ENCODE peak calls at places on chromosomes 12 and 14, in four cellular contexts. Q, J, R and V are unnamed samples.

GRCh38 chr14:76081642-76082041 is 70.1 kb upstream of the GPATCH2L start:
- DNase-seq in Q (no peak), J (no peak), R (no peak), V (no peak)

GRCh38 chr14:65847065-65847847 is 434.7 kb downstream of the FUT8 start:
- DNase-seq in Q (no peak), J (peak), R (no peak), V (no peak)

GRCh38 chr12:68446379-68446778 is 114.2 kb upstream of the MDM1 start:
- DNase-seq in Q (no peak), J (no peak), R (no peak), V (no peak)

GRCh38 chr12:117025481-117026151 is 73.6 kb downstream of the TESC start:
- DNase-seq in Q (peak), J (peak), R (peak), V (peak)

GRCh38 chr12:123089631-123090353 is 61.1 kb downstream of the PITPNM2 start:
- DNase-seq in Q (peak), J (no peak), R (peak), V (no peak)

GRCh38 chr14:89616425-89617141 is 199.6 kb upstream of the FOXN3 start:
- DNase-seq in Q (peak), J (no peak), R (peak), V (no peak)

GRCh38 chr12:4037747-4038312 is 164.6 kb upstream of the PARP11 start:
- DNase-seq in Q (peak), J (no peak), R (peak), V (peak)

GRCh38 chr14:69081271-69081670 is 71.6 kb downstream of the DCAF5 start:
- DNase-seq in Q (no peak), J (no peak), R (no peak), V (no peak)

GRCh38 chr12:92899388-92900001 is 29.6 kb downstream of the EEA1 start:
- DNase-seq in Q (peak), J (no peak), R (peak), V (peak)

GRCh38 chr12:9787340-9787737 is 26.6 kb upstream of the CD69 start:
- DNase-seq in Q (peak), J (no peak), R (peak), V (no peak)

GRCh38 chr12:4133029-4133428 is 140.5 kb upstream of the CCND2 start:
- DNase-seq in Q (no peak), J (no peak), R (no peak), V (no peak)

GRCh38 chr12:93526786-93527428 is 45.6 kb upstream of the SOCS2 start:
- DNase-seq in Q (peak), J (no peak), R (peak), V (no peak)

GRCh38 chr12:113896194-113896593 is 69.9 kb downstream of the RBM19 start:
- DNase-seq in Q (no peak), J (no peak), R (no peak), V (no peak)

GRCh38 chr12:58544281-58544680 is 376.0 kb downstream of the LRIG3 start:
- DNase-seq in Q (no peak), J (no peak), R (no peak), V (no peak)

GRCh38 chr12:76669981-76670380 is 93.9 kb upstream of the ZDHHC17 start:
- DNase-seq in Q (no peak), J (no peak), R (no peak), V (no peak)

GRCh38 chr14:69501362-69501964 is 16.9 kb downstream of the PLEKHD1 start:
- DNase-seq in Q (peak), J (no peak), R (peak), V (peak)

GRCh38 chr12:86712425-86712843 is 456.2 kb upstream of the MGAT4C start:
- DNase-seq in Q (peak), J (no peak), R (peak), V (no peak)

GRCh38 chr12:5506821-5507231 is 74.9 kb downstream of the NTF3 start:
- DNase-seq in Q (no peak), J (no peak), R (no peak), V (no peak)